ENCODE peak calls at places on chromosomes 7 and 10, in seven cellular contexts. G is tibial nerve, Z is lower lobe of right lung, A is prostate gland, M is hepatocyte, Y is transverse colon, L is right atrium auricular region. I is an unnamed sample.

GRCh38 chr7:10469476-10469875 is 504.2 kb upstream of the PHF14 start:
- DNase-seq in G (no peak), Z (no peak), A (no peak), M (no peak), Y (no peak), L (no peak), I (no peak)

GRCh38 chr10:35913628-35914027 is 271.5 kb upstream of the FZD8 start:
- DNase-seq in G (no peak), Z (no peak), A (no peak), M (no peak), Y (no peak), L (no peak), I (no peak)

GRCh38 chr10:132606536-132607316 is 69.1 kb downstream of the INPP5A start:
- DNase-seq in G (no peak), Z (no peak), A (no peak), M (no peak), Y (no peak), L (no peak), I (no peak)

GRCh38 chr10:77405771-77406241 is 231.8 kb downstream of the KCNMA1 start:
- DNase-seq in G (no peak), Z (peak; percentile 84), A (peak; percentile 76), M (peak; percentile 89), Y (peak; percentile 77), L (no peak), I (peak; percentile 92)

GRCh38 chr10:70418713-70419112 is 14.8 kb downstream of the EIF4EBP2 start:
- DNase-seq in G (no peak), Z (no peak), A (no peak), M (no peak), Y (no peak), L (no peak), I (no peak)

GRCh38 chr10:45380903-45381610 is 7.0 kb downstream of the ALOX5 start:
- DNase-seq in G (no peak), Z (peak; percentile 76), A (no peak), M (no peak), Y (no peak), L (peak; percentile 69), I (peak; percentile 47)

GRCh38 chr10:43939939-43940810 is 291.5 kb upstream of the ZNF32 start:
- DNase-seq in G (no peak), Z (no peak), A (peak; percentile 1), M (peak; percentile 23), Y (no peak), L (peak; percentile 54), I (no peak)

GRCh38 chr7:100556541-100556940 is 17.2 kb downstream of the SAP25 start:
- DNase-seq in G (no peak), Z (no peak), A (no peak), M (no peak), Y (no peak), L (no peak), I (peak; percentile 13)

GRCh38 chr10:71423936-71424335 is 27.2 kb downstream of the CDH23 start:
- DNase-seq in G (no peak), Z (no peak), A (no peak), M (no peak), Y (no peak), L (no peak), I (peak; percentile 6)

GRCh38 chr7:104845541-104845940 is 168.5 kb upstream of the KMT2E start:
- DNase-seq in G (no peak), Z (no peak), A (no peak), M (no peak), Y (no peak), L (no peak), I (no peak)

GRCh38 chr7:65731562-65732035 is 141.3 kb upstream of the VKORC1L1 start:
- DNase-seq in G (no peak), Z (peak; percentile 64), A (peak; percentile 28), M (peak; percentile 76), Y (peak; percentile 28), L (no peak), I (peak; percentile 75)

GRCh38 chr7:54785261-54785660 is 26.2 kb upstream of the SEC61G start:
- DNase-seq in G (no peak), Z (no peak), A (no peak), M (no peak), Y (no peak), L (no peak), I (no peak)

GRCh38 chr10:42654419-42654818 is 16.0 kb upstream of the ZNF33B start:
- DNase-seq in G (no peak), Z (no peak), A (no peak), M (no peak), Y (no peak), L (no peak), I (peak; percentile 35)

GRCh38 chr10:42598249-42598873 is 40.0 kb downstream of the ZNF33B start:
- DNase-seq in G (no peak), Z (no peak), A (no peak), M (no peak), Y (no peak), L (no peak), I (no peak)

GRCh38 chr7:51141451-51141971 is 175.1 kb downstream of the COBL start:
- DNase-seq in G (no peak), Z (no peak), A (no peak), M (peak; percentile 65), Y (no peak), L (no peak), I (no peak)

GRCh38 chr10:13528138-13528874 is 508 bp downstream of the BEND7 start:
- DNase-seq in G (no peak), Z (no peak), A (peak; percentile 6), M (peak; percentile 74), Y (peak; percentile 43), L (no peak), I (peak; percentile 72)

GRCh38 chr10:126204320-126204719 is 184.0 kb downstream of the ADAM12 start:
- DNase-seq in G (no peak), Z (no peak), A (no peak), M (no peak), Y (no peak), L (no peak), I (no peak)

GRCh38 chr10:96211775-96212174 is 59.6 kb downstream of the BLNK start:
- DNase-seq in G (no peak), Z (no peak), A (no peak), M (no peak), Y (no peak), L (no peak), I (no peak)

GRCh38 chr7:158018061-158018796 is 569.4 kb downstream of the PTPRN2 start:
- DNase-seq in G (no peak), Z (no peak), A (no peak), M (no peak), Y (no peak), L (peak; percentile 32), I (no peak)

DNA sequence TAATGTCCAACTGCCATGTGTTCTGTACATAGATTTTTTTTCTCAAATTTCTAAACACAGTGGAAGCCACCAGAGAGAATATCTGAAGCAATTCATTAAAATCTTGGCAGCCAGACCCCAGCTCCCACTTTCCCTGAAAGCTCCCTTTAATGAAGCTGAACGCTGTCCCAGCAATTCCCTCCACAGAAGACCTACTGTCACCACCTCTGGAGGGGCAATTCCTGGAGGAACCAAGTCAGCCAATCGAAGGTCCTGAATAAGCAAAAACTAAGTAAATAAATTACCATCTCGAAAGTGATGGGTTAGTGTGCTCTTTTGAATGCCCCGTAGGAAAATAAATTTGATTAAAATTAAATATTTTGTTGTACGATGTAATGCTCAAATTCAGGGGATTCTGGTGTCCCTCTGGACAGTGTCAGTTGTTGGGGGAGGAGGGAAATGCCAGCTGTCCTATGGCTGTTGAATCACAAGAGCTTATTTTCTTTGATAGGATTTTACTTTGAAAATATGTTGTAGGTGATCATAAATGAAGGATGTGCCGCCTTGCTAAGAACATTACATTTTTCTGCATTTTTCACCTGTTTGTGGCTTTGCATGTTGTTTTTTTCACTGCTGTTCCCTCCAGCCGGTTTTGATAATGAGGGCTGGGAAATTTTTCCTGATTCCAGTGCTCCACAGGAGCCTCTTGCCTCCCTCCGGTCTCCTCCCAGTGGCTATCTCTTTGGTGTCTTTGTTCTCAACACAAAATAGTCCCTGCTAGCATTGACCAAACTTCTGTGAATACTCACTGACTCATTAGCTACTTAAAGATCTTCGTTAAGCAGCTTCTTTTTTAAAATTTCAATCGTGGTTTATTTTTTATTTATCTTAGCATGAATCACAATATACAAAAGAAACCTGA is 9.3 kb upstream of the GSAP start:
- DNase-seq in G (no peak), Z (no peak), A (no peak), M (no peak), Y (no peak), L (no peak), I (no peak)
- H3K27ac ChIP-seq in G (no peak overlapping the region), Z (peak overlapping the region; percentile 80), A (no peak overlapping the region), M (peak overlapping the region; percentile 10), Y (no peak overlapping the region), L (no peak overlapping the region), I (no peak overlapping the region)

GRCh38 chr10:29344073-29344820 is 55.4 kb downstream of the LYZL1 start:
- DNase-seq in G (peak; percentile 34), Z (no peak), A (no peak), M (no peak), Y (no peak), L (no peak), I (no peak)
- H3K4me1 ChIP-seq in G (peaks cover 28% of the 10 kb centered on the region), Z (no peaks in the 10 kb centered on the region), A (no peaks in the 10 kb centered on the region), M (no peaks in the 10 kb centered on the region), Y (no peaks in the 10 kb centered on the region), L (no peaks in the 10 kb centered on the region), I (no peaks in the 10 kb centered on the region)

GRCh38 chr10:110881905-110882304 is 10.2 kb downstream of the PDCD4 start:
- DNase-seq in G (no peak), Z (no peak), A (no peak), M (no peak), Y (no peak), L (no peak), I (no peak)
- H3K27ac ChIP-seq in G (no peak overlapping the region), Z (no peak overlapping the region), A (no peak overlapping the region), M (peak overlapping the region; percentile 8), Y (no peak overlapping the region), L (no peak overlapping the region), I (peak overlapping the region; percentile 100)

GRCh38 chr10:118042336-118042735 is 4.4 kb downstream of the RAB11FIP2 start:
- DNase-seq in G (no peak), Z (no peak), A (no peak), M (no peak), Y (no peak), L (no peak), I (no peak)
- H3K4me1 ChIP-seq in G (peaks cover 62% of the 10 kb centered on the region), Z (peaks cover 44% of the 10 kb centered on the region), A (peaks cover 12% of the 10 kb centered on the region), M (peaks cover 21% of the 10 kb centered on the region), Y (peaks cover 17% of the 10 kb centered on the region), L (no peaks in the 10 kb centered on the region), I (peaks cover 36% of the 10 kb centered on the region)

GRCh38 chr7:99384523-99384922 is 10.0 kb downstream of the ARPC1B start:
- DNase-seq in G (no peak), Z (no peak), A (no peak), M (no peak), Y (no peak), L (no peak), I (no peak)
- H3K27ac ChIP-seq in G (no peak overlapping the region), Z (no peak overlapping the region), A (no peak overlapping the region), M (no peak overlapping the region), Y (no peak overlapping the region), L (no peak overlapping the region), I (no peak overlapping the region)

GRCh38 chr10:31961675-31962074 is 33.0 kb upstream of the ARHGAP12 start:
- DNase-seq in G (no peak), Z (no peak), A (no peak), M (no peak), Y (no peak), L (no peak), I (no peak)

GRCh38 chr10:31962826-31963597 is 34.4 kb upstream of the ARHGAP12 start:
- DNase-seq in G (no peak), Z (no peak), A (no peak), M (peak; percentile 59), Y (no peak), L (no peak), I (no peak)

GRCh38 chr10:31961264-31961663 is 32.6 kb upstream of the ARHGAP12 start:
- DNase-seq in G (no peak), Z (no peak), A (peak; percentile 75), M (no peak), Y (no peak), L (no peak), I (no peak)

GRCh38 chr10:31966681-31967080 is 38.0 kb upstream of the ARHGAP12 start:
- DNase-seq in G (no peak), Z (no peak), A (no peak), M (no peak), Y (no peak), L (no peak), I (no peak)

GRCh38 chr10:31963598-31963980 is 35.0 kb upstream of the ARHGAP12 start:
- DNase-seq in G (no peak), Z (no peak), A (no peak), M (no peak), Y (no peak), L (no peak), I (no peak)
- H3K4me1 ChIP-seq in G (no peaks in the 10 kb centered on the region), Z (peaks cover 55% of the 10 kb centered on the region), A (no peaks in the 10 kb centered on the region), M (peaks cover 14% of the 10 kb centered on the region), Y (no peaks in the 10 kb centered on the region), L (no peaks in the 10 kb centered on the region), I (no peaks in the 10 kb centered on the region)